ENCODE peak calls at places on chromosomes 13 and 19, in six cellular contexts. F is GM10248, U is type B pancreatic cell, O is tibial nerve, P is cardiac muscle cell, J is foreskin fibroblast. K is an unnamed sample.

GRCh38 chr13:63435668-63436275 is 2020.1 kb upstream of the PCDH20 start:
- DNase-seq in J (peak), F (no peak), U (no peak), O (no peak), P (no peak), K (peak)

GRCh38 chr13:77979721-77980377 is 61.2 kb upstream of the EDNRB start:
- DNase-seq in F (no peak), J (no peak), P (no peak), O (no peak), U (no peak), K (no peak)

GRCh38 chr13:112783135-112783945 is 93.5 kb downstream of the ATP11A start:
- DNase-seq in U (peak), O (peak), F (peak), P (no peak), J (peak), K (peak)

GRCh38 chr19:17560205-17560595 is 4.8 kb downstream of the COLGALT1 start:
- DNase-seq in O (no peak), U (no peak), P (no peak), J (peak), F (no peak), K (peak)

GRCh38 chr13:23020246-23020843 is 160.4 kb upstream of the SGCG start:
- DNase-seq in U (no peak), F (peak), O (peak), J (peak), P (peak), K (peak)

GRCh38 chr19:57803265-57803593 is 11.5 kb downstream of the ZNF552 start:
- DNase-seq in P (no peak), J (no peak), U (no peak), F (no peak), O (no peak), K (no peak)

GRCh38 chr13:106183410-106184128 is 351.9 kb downstream of the EFNB2 start:
- DNase-seq in J (no peak), O (no peak), F (no peak), P (no peak), U (no peak), K (no peak)

GRCh38 chr13:77143325-77143907 is 116.5 kb upstream of the FBXL3 start:
- DNase-seq in F (no peak), U (no peak), J (peak), P (no peak), O (no peak), K (no peak)

GRCh38 chr13:113922412-113923118 is 51.3 kb downstream of the C13orf46 start:
- DNase-seq in J (no peak), F (no peak), O (no peak), U (peak), P (no peak), K (no peak)

GRCh38 chr19:52527954-52528326 is 472 bp downstream of the ZNF808 start:
- DNase-seq in F (no peak), U (no peak), J (peak), P (peak), O (no peak), K (no peak)

GRCh38 chr13:69324109-69324886 is 783.3 kb upstream of the ATXN8OS start:
- DNase-seq in J (no peak), F (no peak), U (no peak), P (peak), O (no peak), K (no peak)

GRCh38 chr19:45323671-45324081 is 1.0 kb upstream of the CKM start:
- DNase-seq in J (peak), O (no peak), P (peak), U (no peak), F (no peak), K (no peak)

GRCh38 chr19:5445667-5446066 is 9.6 kb upstream of the ZNRF4 start:
- DNase-seq in F (no peak), P (no peak), J (no peak), O (no peak), U (no peak), K (no peak)

GRCh38 chr13:84655677-84656076 is 773.4 kb upstream of the SLITRK1 start:
- DNase-seq in U (no peak), O (no peak), J (peak), P (no peak), F (no peak), K (no peak)

GRCh38 chr13:112892759-112893569 is 76.0 kb upstream of the MCF2L start:
- DNase-seq in O (no peak), U (no peak), F (no peak), J (no peak), P (no peak), K (no peak)

GRCh38 chr19:37551123-37551993 is 43.2 kb downstream of the ZNF571 start:
- DNase-seq in P (no peak), O (no peak), U (no peak), J (peak), F (peak), K (no peak)

GRCh38 chr13:111462944-111463343 is 142.5 kb downstream of the TEX29 start:
- DNase-seq in P (no peak), U (no peak), F (no peak), O (no peak), J (no peak), K (no peak)

GRCh38 chr13:60623131-60623530 is 226.1 kb downstream of the TDRD3 start:
- DNase-seq in U (no peak), F (no peak), J (no peak), P (no peak), O (no peak), K (no peak)

GRCh38 chr13:110551284-110551683 is 10.2 kb downstream of the RAB20 start:
- DNase-seq in U (no peak), J (no peak), P (peak), F (no peak), O (no peak), K (no peak)

GRCh38 chr13:113977976-113978375 is 4.1 kb upstream of the C13orf46 start:
- DNase-seq in P (no peak), O (no peak), U (no peak), J (no peak), F (no peak), K (no peak)

GRCh38 chr13:73492811-73493210 is 434.0 kb downstream of the KLF5 start:
- DNase-seq in P (no peak), O (no peak), F (no peak), J (no peak), U (no peak), K (no peak)

GRCh38 chr13:68046900-68047299 is 816.8 kb upstream of the PCDH9 start:
- DNase-seq in J (no peak), F (no peak), O (no peak), U (no peak), P (no peak), K (no peak)

GRCh38 chr19:2014081-2014693 is 1.3 kb downstream of the BTBD2 start:
- DNase-seq in O (no peak), U (no peak), J (no peak), P (no peak), F (no peak), K (no peak)

GRCh38 chr13:97148894-97149293 is 73.2 kb upstream of the MBNL2 start:
- DNase-seq in P (no peak), U (no peak), F (no peak), O (no peak), J (no peak), K (no peak)

GRCh38 chr13:35818577-35819165 is 312.5 kb downstream of the DCLK1 start:
- DNase-seq in F (peak), O (no peak), J (peak), P (peak), U (no peak), K (peak)

GRCh38 chr19:29260477-29261317 is 47.7 kb upstream of the UQCRFS1 start:
- DNase-seq in U (no peak), J (peak), O (no peak), P (peak), F (peak), K (no peak)

GRCh38 chr19:23526302-23526701 is 131.0 kb upstream of the ZNF91 start:
- DNase-seq in F (no peak), J (no peak), U (no peak), P (no peak), O (no peak), K (no peak)

GRCh38 chr19:23531231-23531790 is 136.0 kb upstream of the ZNF91 start:
- DNase-seq in J (no peak), P (no peak), O (no peak), U (no peak), F (no peak), K (no peak)

GRCh38 chr19:23525265-23525862 is 130.1 kb upstream of the ZNF91 start:
- DNase-seq in P (no peak), O (no peak), U (no peak), F (no peak), J (no peak), K (no peak)

GRCh38 chr19:23527797-23528196 is 132.5 kb upstream of the ZNF91 start:
- DNase-seq in U (no peak), J (no peak), P (no peak), O (no peak), F (no peak), K (no peak)

DNA sequence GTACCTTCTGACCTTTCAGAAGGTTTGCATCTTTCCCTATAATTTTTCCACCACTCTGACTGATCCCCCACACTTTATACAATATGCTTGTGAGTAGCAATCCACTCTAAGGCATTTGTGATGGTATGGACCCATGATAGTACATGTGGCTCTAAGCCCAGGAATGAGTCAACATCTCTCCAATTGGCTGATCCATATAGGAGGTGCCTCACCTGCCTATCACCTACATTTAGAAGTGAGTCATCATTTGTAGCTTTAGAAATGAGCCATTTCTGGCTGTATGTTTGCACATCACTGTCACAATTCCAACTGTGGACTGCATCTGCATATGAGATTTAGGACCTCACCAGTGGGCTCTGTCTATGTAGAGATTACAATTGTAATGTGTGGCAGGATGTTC is 133.1 kb upstream of the ZNF91 start:
- DNase-seq in P (no peak), F (no peak), J (no peak), O (no peak), U (no peak), K (no peak)
- TF ChIP-seq CTCF in P (no peak), F (no peak), J (no peak), O (no peak), U (no peak), K (no peak)

GRCh38 chr19:10861118-10861651 is 10.2 kb upstream of the CARM1 start:
- DNase-seq in J (peak), P (peak), F (no peak), O (no peak), U (no peak), K (no peak)
- TF ChIP-seq CTCF in J (peak), P (peak), F (no peak), O (no peak), U (peak), K (peak)

DNA sequence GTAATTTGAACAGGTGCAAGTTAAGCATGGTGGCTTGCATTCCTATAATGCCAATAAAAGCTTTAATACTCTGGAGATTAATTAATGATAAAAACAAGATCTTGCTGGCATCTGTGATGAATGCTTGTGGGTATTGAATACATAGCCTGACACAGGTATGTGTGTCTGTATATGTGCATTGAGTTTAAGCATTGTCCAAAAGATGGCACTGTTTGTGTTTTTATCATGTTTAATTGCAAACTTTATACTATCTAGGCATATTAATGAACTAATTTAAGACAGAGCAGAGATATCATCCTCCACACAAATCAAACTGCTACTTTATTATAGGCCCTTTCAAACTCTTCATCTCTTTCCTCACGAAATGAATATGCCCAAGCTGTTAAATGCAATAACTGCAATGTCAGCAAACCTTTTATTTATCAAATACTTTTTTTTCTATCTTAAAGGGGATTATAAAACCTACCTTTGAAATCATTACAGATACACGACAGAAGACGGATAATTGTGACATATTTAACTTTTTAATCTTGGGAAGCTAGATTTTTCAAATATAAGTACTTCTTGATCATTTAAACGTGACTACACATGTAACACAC is 86.5 kb downstream of the TNFSF11 start:
- DNase-seq in P (no peak), F (no peak), O (no peak), U (no peak), J (peak), K (no peak)
- TF ChIP-seq CTCF in P (peak), F (peak), O (no peak), U (no peak), J (no peak), K (peak)

GRCh38 chr13:100528820-100529219 is 59.8 kb downstream of the GGACT start:
- DNase-seq in O (no peak), F (no peak), J (no peak), P (no peak), U (peak), K (no peak)

GRCh38 chr13:100525453-100526298 is 62.9 kb downstream of the GGACT start:
- DNase-seq in J (peak), F (no peak), U (peak), O (no peak), P (peak), K (no peak)

GRCh38 chr13:100528353-100528752 is 60.2 kb downstream of the GGACT start:
- DNase-seq in P (no peak), J (no peak), O (no peak), F (no peak), U (peak), K (no peak)

GRCh38 chr13:100527644-100528043 is 60.9 kb downstream of the GGACT start:
- DNase-seq in P (no peak), J (no peak), U (no peak), F (no peak), O (no peak), K (no peak)

DNA sequence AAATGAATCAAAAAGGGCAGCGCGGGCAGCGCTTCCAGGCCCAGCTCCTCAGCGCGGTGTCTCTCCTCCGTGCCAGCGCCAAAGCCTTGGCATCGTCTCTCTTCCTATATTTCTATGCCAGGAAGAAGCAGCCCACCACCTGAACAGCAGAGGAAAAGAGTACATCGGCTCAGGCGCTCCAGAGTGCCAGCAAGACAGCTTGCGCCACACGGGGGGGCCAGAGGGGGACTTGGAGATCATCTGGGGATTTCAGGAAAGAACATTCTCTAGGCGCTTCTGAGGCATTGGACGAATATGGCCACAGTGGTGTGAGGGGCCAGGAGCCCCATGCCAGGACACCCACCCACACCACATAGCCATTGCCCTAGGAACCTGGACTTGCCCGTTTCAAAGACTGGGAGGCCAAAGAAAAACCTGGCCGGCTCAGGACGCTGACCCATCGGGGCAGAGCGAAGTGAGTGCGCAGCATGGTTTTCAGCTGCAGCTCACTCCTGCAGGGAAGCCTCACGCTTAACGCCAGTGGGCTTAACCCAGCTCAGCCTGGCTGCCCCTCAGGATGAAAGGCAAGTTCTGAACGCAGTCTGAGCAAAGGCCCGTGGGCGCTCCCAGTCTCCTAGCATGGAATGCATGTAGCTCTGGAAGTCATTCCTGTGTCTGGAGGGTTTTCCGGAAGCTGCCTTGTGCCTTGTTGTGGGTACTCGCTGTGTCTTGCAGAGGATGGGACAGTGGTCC is 62.1 kb downstream of the GGACT start:
- DNase-seq in U (peak), P (no peak), O (no peak), F (no peak), J (peak), K (no peak)
- TF ChIP-seq CTCF in U (no peak), P (no peak), O (no peak), F (no peak), J (no peak), K (no peak)

DNA sequence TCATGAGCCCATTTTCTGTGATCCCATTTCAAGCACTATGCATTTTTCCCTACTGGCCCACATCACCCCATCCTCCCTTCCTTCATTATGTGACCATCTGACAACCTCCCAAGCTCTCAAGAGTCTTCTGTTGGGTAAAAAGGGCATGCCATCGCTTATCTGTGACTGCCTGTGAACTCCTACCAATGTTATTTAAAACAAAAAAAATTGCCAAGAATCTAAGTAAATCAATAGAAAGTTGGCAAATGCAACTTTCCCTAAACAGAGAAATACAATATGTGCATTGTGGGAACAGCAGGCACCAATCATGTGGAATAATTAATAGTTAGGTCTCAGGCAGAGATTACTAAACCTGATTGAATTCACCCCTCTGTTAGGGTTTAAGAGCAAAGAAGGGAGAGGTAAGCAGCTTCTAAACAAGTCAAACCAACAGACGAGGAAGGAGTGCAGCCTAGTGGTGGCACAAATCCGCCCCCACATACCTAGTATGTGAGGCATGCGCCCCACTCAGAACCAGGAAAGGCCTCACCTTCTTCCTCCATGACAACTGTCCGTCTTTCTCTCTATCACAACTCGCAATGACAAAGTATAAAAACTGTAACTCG is 29.8 kb downstream of the DZIP1 start:
- DNase-seq in P (no peak), U (no peak), F (no peak), J (no peak), O (no peak), K (no peak)
- TF ChIP-seq CTCF in P (no peak), U (no peak), F (no peak), J (no peak), O (no peak), K (no peak)

DNA sequence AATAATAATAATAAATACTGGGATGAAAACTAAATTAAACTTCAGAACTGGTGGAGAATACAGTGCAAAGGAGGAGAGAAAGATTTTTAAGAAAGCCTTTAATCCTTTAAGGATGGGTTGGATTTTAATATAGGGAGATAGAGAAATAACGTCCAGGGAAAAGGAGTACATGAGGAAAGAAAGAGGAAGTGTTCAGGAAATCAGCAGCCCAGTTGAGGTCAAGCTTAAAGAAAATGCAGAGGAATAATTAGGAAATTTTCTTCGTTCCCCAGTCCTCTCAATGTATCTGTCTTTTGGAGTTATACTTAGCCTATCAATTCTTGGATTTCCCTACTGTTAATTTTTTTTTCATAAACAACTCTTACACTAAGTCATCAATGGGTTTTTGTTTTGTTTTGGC is 47.7 kb downstream of the INTS6 start:
- DNase-seq in U (no peak), O (no peak), J (no peak), F (no peak), P (no peak), K (no peak)
- TF ChIP-seq CTCF in U (no peak), O (no peak), J (no peak), F (no peak), P (no peak), K (no peak)

GRCh38 chr19:49417090-49417489 is 6.2 kb downstream of the PTH2 start:
- DNase-seq in U (no peak), P (no peak), O (no peak), F (no peak), J (no peak), K (no peak)
- TF ChIP-seq CTCF in U (no peak), P (no peak), O (no peak), F (no peak), J (no peak), K (no peak)

DNA sequence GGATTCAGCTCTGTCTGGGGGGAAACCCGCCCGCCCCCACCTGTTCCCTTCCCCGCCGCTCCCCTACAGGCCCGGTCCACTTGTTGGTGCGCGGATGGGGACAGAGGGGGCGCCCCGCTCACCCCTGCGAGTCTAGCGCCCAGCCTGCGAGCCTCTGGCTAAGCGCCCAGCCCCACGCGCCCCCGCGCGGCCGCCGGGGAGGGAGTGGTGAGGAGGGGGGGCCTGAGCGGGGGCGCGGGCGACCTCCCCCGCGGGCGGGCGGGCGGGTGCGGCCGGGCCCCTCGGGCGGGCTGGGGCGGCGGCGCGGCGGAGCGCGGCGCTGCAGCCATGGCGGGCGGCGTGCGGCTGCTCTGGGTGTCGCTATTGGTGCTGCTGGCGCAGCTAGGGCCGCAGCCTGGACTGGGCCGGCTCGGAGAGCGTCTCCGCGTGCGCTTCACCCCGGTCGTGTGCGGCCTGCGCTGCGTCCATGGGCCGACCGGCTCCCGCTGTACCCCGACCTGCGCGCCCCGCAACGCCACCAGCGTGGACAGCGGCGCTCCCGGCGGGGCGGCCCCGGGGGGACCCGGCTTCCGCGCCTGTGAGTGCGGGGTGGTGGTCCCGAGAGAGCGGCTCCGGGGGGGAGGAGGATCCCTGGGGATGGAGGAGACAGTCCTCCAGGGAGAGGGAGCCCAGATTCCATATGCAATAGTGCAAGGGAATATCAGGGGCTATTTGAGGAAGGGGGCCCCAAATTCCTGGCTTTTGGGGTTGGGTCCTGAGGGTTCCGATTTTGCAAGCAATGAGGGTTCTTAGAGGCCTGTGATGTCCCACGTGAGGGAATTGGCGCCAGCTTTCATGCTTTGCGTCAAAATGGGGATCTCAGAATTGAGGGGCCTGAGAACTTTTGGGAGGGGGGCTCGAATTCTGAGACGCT is at the start of gene LTBP4:
- DNase-seq in P (peak), O (no peak), F (no peak), J (peak), U (no peak), K (no peak)
- TF ChIP-seq CTCF in P (peak), O (peak), F (peak), J (no peak), U (peak), K (peak)

K was measured in AG09309.